ENCODE peak calls at places on chromosomes 5 and 9, in nine cellular contexts. Z is iPS-NIHi11, J is NCI-H1417, Y is D341Med, I is WTC11, M is ELR, P is kidney tubule cell, V is astrocyte of the spinal cord, A is SW480. L is an unnamed sample.

GRCh38 chr5:92019376-92019990 is 636.4 kb upstream of the ARRDC3 start:
- DNase-seq in P (peak), Z (no peak), I (no peak), M (peak), J (no peak), Y (no peak), V (peak), A (peak), L (peak)

GRCh38 chr5:103808464-103809106 is 246.0 kb upstream of the NUDT12 start:
- DNase-seq in P (peak), M (peak), A (peak), Z (peak), V (peak), Y (peak), I (peak), J (peak), L (peak)

GRCh38 chr5:116970318-116970717 is 395.7 kb upstream of the SEMA6A start:
- DNase-seq in M (no peak), Y (peak), J (peak), V (no peak), I (no peak), A (peak), Z (no peak), P (peak), L (peak)

GRCh38 chr9:18595597-18595996 is 121.6 kb downstream of the ADAMTSL1 start:
- DNase-seq in Y (no peak), M (no peak), V (no peak), J (no peak), P (no peak), A (no peak), I (no peak), Z (no peak), L (no peak)

GRCh38 chr5:109682383-109682782 is 7.3 kb upstream of the MAN2A1 start:
- DNase-seq in I (no peak), M (no peak), V (no peak), Y (no peak), A (no peak), P (no peak), Z (no peak), J (no peak), L (no peak)

GRCh38 chr9:105438136-105438839 is 9.5 kb upstream of the FSD1L start:
- DNase-seq in P (no peak), Z (no peak), J (no peak), A (no peak), I (no peak), Y (no peak), V (peak), M (peak), L (no peak)

GRCh38 chr9:68530618-68531017 is 10.1 kb downstream of the TMEM252 start:
- DNase-seq in A (no peak), V (no peak), Z (peak), I (peak), P (peak), Y (peak), M (no peak), J (peak), L (peak)

GRCh38 chr5:139183502-139183901 is 14.7 kb downstream of the SIL1 start:
- DNase-seq in I (no peak), Z (no peak), P (peak), J (no peak), A (peak), Y (no peak), V (no peak), M (no peak), L (no peak)

GRCh38 chr9:81595887-81596558 is 93.3 kb downstream of the TLE1 start:
- DNase-seq in I (peak), P (no peak), A (no peak), Y (peak), M (no peak), J (peak), V (peak), Z (peak), L (no peak)

GRCh38 chr5:59287884-59288283 is 605.6 kb downstream of the PDE4D start:
- DNase-seq in A (no peak), J (no peak), Y (no peak), V (no peak), I (no peak), P (no peak), Z (no peak), M (no peak), L (no peak)

GRCh38 chr9:70255521-70255920 is 3.3 kb upstream of the SMC5 start:
- DNase-seq in M (peak), Z (no peak), Y (no peak), A (no peak), V (peak), I (no peak), P (peak), J (no peak), L (no peak)

GRCh38 chr5:17860660-17861315 is 226.5 kb downstream of the TAF11L14 start:
- DNase-seq in A (peak), I (no peak), Z (no peak), M (no peak), P (no peak), Y (no peak), J (peak), V (peak), L (no peak)

GRCh38 chr9:124769451-124770358 is 1.4 kb downstream of the NR6A1 start:
- DNase-seq in Y (peak), V (no peak), M (peak), Z (peak), J (peak), I (peak), P (peak), A (peak), L (no peak)

GRCh38 chr5:27315541-27316282 is 277.3 kb upstream of the CDH9 start:
- DNase-seq in Z (peak), A (peak), J (no peak), V (peak), M (peak), I (peak), P (peak), Y (no peak), L (peak)